ENCODE peak calls at places on chromosomes 13 and 19, in six cellular contexts. D, L, T, E, A and K are unnamed samples.
A peak's percentile ranks its signal among the peaks of the same experiment; 100 is the strongest.

GRCh38 chr19:3045885-3046603 is 16.3 kb downstream of the TLE5 start:
- DNase-seq in D (no peak), L (no peak), T (no peak), E (no peak), A (no peak), K (no peak)

GRCh38 chr13:30143671-30144400 is 163.5 kb downstream of the KATNAL1 start:
- DNase-seq in D (no peak), L (no peak), T (no peak), E (no peak), A (peak; percentile 85), K (no peak)

GRCh38 chr13:52162279-52163101 is 3.1 kb upstream of the NEK3 start:
- DNase-seq in D (no peak), L (no peak), T (no peak), E (no peak), A (peak; percentile 14), K (no peak)

GRCh38 chr19:13906525-13906904 is 514 bp downstream of the CC2D1A start:
- DNase-seq in D (peak; percentile 23), L (no peak), T (no peak), E (no peak), A (peak; percentile 38), K (peak; percentile 17)

GRCh38 chr13:41494202-41494601 is 36.9 kb downstream of the RGCC start:
- DNase-seq in D (no peak), L (no peak), T (no peak), E (no peak), A (no peak), K (no peak)

GRCh38 chr19:7426986-7427385 is 61.8 kb downstream of the PEX11G start:
- DNase-seq in D (no peak), L (no peak), T (peak; percentile 32), E (no peak), A (no peak), K (peak; percentile 31)

GRCh38 chr13:99871249-99871898 is 100.2 kb downstream of the ZIC5 start:
- DNase-seq in D (no peak), L (no peak), T (no peak), E (no peak), A (no peak), K (no peak)

GRCh38 chr13:112509190-112509589 is 78.8 kb downstream of the TUBGCP3 start:
- DNase-seq in D (no peak), L (no peak), T (no peak), E (no peak), A (no peak), K (no peak)

GRCh38 chr13:77981191-77981925 is 62.7 kb upstream of the EDNRB start:
- DNase-seq in D (no peak), L (no peak), T (no peak), E (no peak), A (peak; percentile 27), K (no peak)

GRCh38 chr19:46202426-46202825 is 27.1 kb upstream of the IGFL1 start:
- DNase-seq in D (no peak), L (no peak), T (no peak), E (no peak), A (no peak), K (no peak)
- H3K4me3 ChIP-seq in D (no peak overlapping the region), L (no peak overlapping the region), T (no peak overlapping the region), E (no peak overlapping the region), A (no peak overlapping the region), K (no peak overlapping the region)

DNA sequence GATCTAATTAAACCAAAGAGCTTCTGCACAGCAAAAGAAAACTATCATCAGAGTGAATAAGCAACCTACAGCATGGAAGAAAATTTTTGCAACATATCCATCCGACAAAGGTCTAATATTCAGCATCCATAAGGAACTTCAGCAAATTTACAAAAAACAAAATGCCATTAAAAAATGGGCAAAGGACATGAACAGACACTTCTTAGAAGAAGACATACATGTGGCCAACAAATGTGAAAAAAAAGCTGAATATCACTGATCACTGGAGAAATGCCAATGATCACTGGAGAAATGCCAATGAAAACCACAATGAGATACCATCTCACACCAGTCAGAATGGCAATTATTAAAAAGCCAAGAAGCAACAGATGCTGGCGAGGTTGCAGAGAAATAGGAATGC is 32.5 kb downstream of the ZNF582 start:
- DNase-seq in D (no peak), L (no peak), T (no peak), E (no peak), A (no peak), K (no peak)
- H3K9me3 ChIP-seq in D (no peaks in the 10 kb centered on the region), L (peaks cover 21% of the 10 kb centered on the region), T (no peaks in the 10 kb centered on the region), E (peaks cover 57% of the 10 kb centered on the region), A (no peaks in the 10 kb centered on the region), K (no peaks in the 10 kb centered on the region)

GRCh38 chr19:18311495-18311894 is 11.4 kb downstream of the LSM4 start:
- DNase-seq in D (no peak), L (no peak), T (no peak), E (no peak), A (no peak), K (no peak)

GRCh38 chr19:18309525-18310064 is 13.3 kb downstream of the LSM4 start:
- DNase-seq in D (no peak), L (no peak), T (no peak), E (no peak), A (no peak), K (no peak)

GRCh38 chr19:18308948-18309325 is 13.9 kb downstream of the LSM4 start:
- DNase-seq in D (no peak), L (no peak), T (no peak), E (no peak), A (no peak), K (no peak)

GRCh38 chr19:18310966-18311365 is 11.9 kb downstream of the LSM4 start:
- DNase-seq in D (no peak), L (no peak), T (no peak), E (no peak), A (no peak), K (no peak)

DNA sequence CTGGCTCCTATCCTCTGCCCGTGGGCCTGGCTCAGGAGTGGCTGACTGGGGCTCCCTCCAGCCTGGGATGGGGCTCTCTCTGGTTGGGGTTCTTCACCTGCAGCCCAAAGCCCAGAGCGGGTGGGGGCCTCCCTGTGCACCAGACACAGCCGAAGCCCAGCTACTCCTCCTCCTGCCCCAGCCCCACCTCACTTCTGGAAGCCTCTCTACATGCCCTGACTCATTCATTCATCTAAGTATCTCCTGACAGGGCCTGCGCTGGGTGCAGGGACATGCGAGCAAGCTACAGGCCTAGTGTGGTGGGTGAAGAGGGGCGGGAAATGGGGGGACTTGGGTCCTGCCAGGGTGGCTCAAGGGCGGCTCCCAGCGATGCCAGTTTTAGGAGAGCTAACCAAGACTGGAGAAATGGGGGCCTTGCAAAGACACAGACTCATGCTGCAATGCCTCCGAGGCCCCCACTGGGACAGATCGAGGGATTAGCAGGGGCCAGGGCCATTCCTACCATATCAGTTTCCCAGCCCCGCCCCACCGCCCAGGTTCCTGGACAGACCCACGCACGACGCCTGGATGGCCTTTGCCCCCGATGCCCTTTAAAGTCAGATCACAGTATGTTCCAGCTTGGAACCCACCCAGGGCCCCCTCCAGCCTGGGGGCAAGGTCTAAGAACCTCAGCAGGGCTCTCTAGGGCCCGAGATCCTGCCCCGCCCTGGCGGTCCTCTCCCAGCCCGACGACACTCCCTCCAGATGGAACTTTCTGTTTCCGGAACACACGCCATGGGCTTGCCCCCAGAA is 12.6 kb downstream of the LSM4 start:
- DNase-seq in D (no peak), L (no peak), T (no peak), E (no peak), A (no peak), K (no peak)
- H3K36me3 ChIP-seq in D (peaks cover 6% of the 10 kb centered on the region), L (peaks cover 26% of the 10 kb centered on the region), T (peaks cover 5% of the 10 kb centered on the region), E (peaks cover 32% of the 10 kb centered on the region), A (peaks cover 3% of the 10 kb centered on the region), K (peaks cover 32% of the 10 kb centered on the region)

GRCh38 chr19:34217952-34218817 is 36.2 kb upstream of the GARRE1 start:
- DNase-seq in D (peak; percentile 61), L (no peak), T (peak; percentile 87), E (no peak), A (peak; percentile 83), K (peak; percentile 52)
- H3K4me3 ChIP-seq in D (peak overlapping the region; percentile 30), L (no peak overlapping the region), T (no peak overlapping the region), E (no peak overlapping the region), A (no peak overlapping the region), K (no peak overlapping the region)

DNA sequence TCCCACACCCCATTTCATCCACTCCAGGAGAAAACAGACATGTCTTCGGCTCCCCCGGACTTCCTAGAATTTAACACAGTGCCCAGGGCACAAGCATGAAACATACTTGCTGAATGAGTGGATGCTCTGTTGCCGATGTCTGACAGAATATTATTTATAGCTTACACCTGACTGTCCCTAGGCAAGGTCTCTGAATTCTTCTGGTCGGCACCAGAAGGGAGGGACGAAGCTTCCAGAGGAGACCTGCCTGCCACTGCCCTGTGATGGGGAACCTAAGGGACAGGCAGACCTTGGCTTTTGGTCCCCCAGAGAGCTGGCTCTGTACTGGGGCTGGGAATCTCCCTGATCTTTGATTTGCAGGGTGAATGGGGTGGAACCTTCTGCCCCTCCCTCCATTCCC is 44.0 kb upstream of the PEG3 start:
- DNase-seq in D (no peak), L (no peak), T (no peak), E (no peak), A (no peak), K (no peak)
- H3K9me3 ChIP-seq in D (peaks cover 4% of the 10 kb centered on the region), L (peaks cover 7% of the 10 kb centered on the region), T (peaks cover 5% of the 10 kb centered on the region), E (no peaks in the 10 kb centered on the region), A (no peaks in the 10 kb centered on the region), K (no peaks in the 10 kb centered on the region)

GRCh38 chr19:49832556-49832955 is 14.5 kb downstream of the MED25 start:
- DNase-seq in D (no peak), L (no peak), T (no peak), E (no peak), A (no peak), K (no peak)
- H3K36me3 ChIP-seq in D (peaks cover 19% of the 10 kb centered on the region), L (peaks cover 36% of the 10 kb centered on the region), T (peaks cover 52% of the 10 kb centered on the region), E (peaks cover 92% of the 10 kb centered on the region), A (no peaks in the 10 kb centered on the region), K (peaks cover 76% of the 10 kb centered on the region)